ENCODE peak calls at places on chromosomes 13 and 19, in six cellular contexts. F, S, H, E, W and P are unnamed samples.

GRCh38 chr13:90868321-90868920 is 479.1 kb upstream of the MIR17HG start:
- DNase-seq in S (peak; percentile 39), H (no peak), W (no peak), F (no peak), E (peak; percentile 31), P (no peak)

GRCh38 chr19:42794751-42795150 is 29.3 kb upstream of the PSG8 start:
- DNase-seq in E (no peak), F (no peak), H (no peak), W (no peak), S (no peak), P (no peak)

GRCh38 chr13:28413999-28414398 is 80.9 kb downstream of the FLT1 start:
- DNase-seq in F (no peak), E (no peak), W (no peak), H (no peak), S (no peak), P (no peak)

GRCh38 chr13:84605927-84606326 is 723.7 kb upstream of the SLITRK1 start:
- DNase-seq in S (no peak), E (no peak), H (no peak), W (peak; percentile 57), F (no peak), P (no peak)

GRCh38 chr19:10695401-10696398 is 5.5 kb upstream of the QTRT1 start:
- DNase-seq in H (peak; percentile 93), W (peak; percentile 96), E (peak; percentile 97), F (peak; percentile 79), S (peak; percentile 93), P (peak; percentile 96)

GRCh38 chr13:98214008-98214643 is 37.1 kb upstream of the RNF113B start:
- DNase-seq in E (peak; percentile 43), H (no peak), F (no peak), W (no peak), S (peak; percentile 62), P (peak; percentile 40)

GRCh38 chr13:39895254-39895653 is 239.8 kb downstream of the COG6 start:
- DNase-seq in H (no peak), W (no peak), E (no peak), S (peak; percentile 20), F (no peak), P (no peak)

GRCh38 chr13:107845911-107846310 is 369.4 kb downstream of the LIG4 start:
- DNase-seq in H (no peak), F (no peak), S (no peak), W (no peak), E (no peak), P (no peak)

GRCh38 chr13:45337395-45337794 is 3.6 kb downstream of the TPT1 start:
- DNase-seq in E (no peak), F (no peak), S (no peak), H (peak; percentile 45), W (no peak), P (no peak)

GRCh38 chr19:14615628-14616027 is 32.7 kb downstream of the CLEC17A start:
- DNase-seq in E (no peak), S (no peak), H (no peak), F (no peak), W (no peak), P (no peak)

GRCh38 chr13:98665638-98665995 is 86.9 kb downstream of the SLC15A1 start:
- DNase-seq in S (no peak), E (no peak), W (no peak), F (no peak), H (no peak), P (no peak)

GRCh38 chr19:2424686-2425621 is 2.4 kb downstream of the TIMM13 start:
- DNase-seq in S (peak; percentile 66), H (no peak), F (no peak), W (peak; percentile 82), E (peak; percentile 83), P (no peak)

GRCh38 chr13:50850445-50850844 is 7.0 kb upstream of the DLEU7 start:
- DNase-seq in W (no peak), E (no peak), F (no peak), H (no peak), S (no peak), P (no peak)

GRCh38 chr13:20394506-20394905 is 131.2 kb downstream of the CRYL1 start:
- DNase-seq in F (no peak), W (no peak), S (no peak), H (no peak), E (no peak), P (no peak)

GRCh38 chr13:41562083-41562482 is 104.7 kb downstream of the RGCC start:
- DNase-seq in F (no peak), E (no peak), S (peak; percentile 96), H (no peak), W (no peak), P (no peak)

GRCh38 chr13:40517486-40518311 is 148.7 kb downstream of the FOXO1 start:
- DNase-seq in S (no peak), E (no peak), H (peak; percentile 32), W (no peak), F (no peak), P (no peak)

GRCh38 chr13:106612688-106613087 is 44.8 kb upstream of the ARGLU1 start:
- DNase-seq in E (no peak), F (no peak), S (no peak), H (no peak), W (peak; percentile 80), P (no peak)

GRCh38 chr13:111011899-111012298 is 97.0 kb upstream of the ANKRD10 start:
- DNase-seq in F (no peak), E (no peak), W (no peak), S (no peak), H (no peak), P (no peak)

GRCh38 chr19:46574533-46574932 is 26.6 kb upstream of the CALM3 start:
- DNase-seq in S (no peak), F (peak; percentile 12), W (no peak), H (peak; percentile 31), E (no peak), P (no peak)

GRCh38 chr13:27977476-27978300 is 8.6 kb upstream of the CDX2 start:
- DNase-seq in E (peak; percentile 63), H (no peak), S (no peak), F (no peak), W (no peak), P (peak; percentile 55)

GRCh38 chr19:10417598-10418280 is 2.6 kb upstream of the PDE4A start:
- DNase-seq in F (no peak), H (peak; percentile 36), S (no peak), W (peak; percentile 74), E (peak; percentile 61), P (no peak)

GRCh38 chr19:12194827-12195500 is 32.1 kb downstream of the ZNF136 start:
- DNase-seq in F (peak; percentile 50), E (peak; percentile 12), S (peak; percentile 65), H (peak; percentile 85), W (peak; percentile 88), P (peak; percentile 92)

GRCh38 chr19:46186101-46186716 is 38.2 kb downstream of the IGFL2 start:
- DNase-seq in H (no peak), F (no peak), S (no peak), E (no peak), W (no peak), P (no peak)

GRCh38 chr19:37903096-37903495 is 3.3 kb downstream of the WDR87 start:
- DNase-seq in S (no peak), F (no peak), E (no peak), H (no peak), W (peak; percentile 9), P (no peak)

GRCh38 chr19:46955114-46955812 is 64.4 kb upstream of the NPAS1 start:
- DNase-seq in S (no peak), F (peak; percentile 28), E (no peak), H (peak; percentile 24), W (peak; percentile 41), P (no peak)

GRCh38 chr19:1261863-1262686 is 7.1 kb upstream of the CIRBP start:
- DNase-seq in H (peak; percentile 46), W (peak; percentile 92), E (no peak), S (peak; percentile 59), F (no peak), P (peak; percentile 96)

GRCh38 chr19:51136891-51137551 is 5.1 kb upstream of the SIGLEC7 start:
- DNase-seq in S (no peak), W (no peak), H (no peak), F (no peak), E (no peak), P (peak; percentile 35)

GRCh38 chr19:47598407-47599349 is 10.3 kb upstream of the BICRA start:
- DNase-seq in S (peak; percentile 97), E (no peak), F (no peak), H (no peak), W (peak; percentile 81), P (peak; percentile 51)

GRCh38 chr19:18650468-18651001 is 13.7 kb downstream of the KLHL26 start:
- DNase-seq in E (peak; percentile 54), F (no peak), S (peak; percentile 75), W (peak; percentile 95), H (no peak), P (peak; percentile 43)

GRCh38 chr19:32688315-32688714 is 3.3 kb upstream of the NUDT19 start:
- DNase-seq in W (no peak), F (no peak), E (no peak), S (no peak), H (no peak), P (no peak)

GRCh38 chr13:100108913-100109507 is 20.1 kb downstream of the PCCA start:
- DNase-seq in E (no peak), S (no peak), H (no peak), F (no peak), W (no peak), P (no peak)

GRCh38 chr19:8655340-8655709 is 24.9 kb downstream of the NFILZ start:
- DNase-seq in E (no peak), W (peak; percentile 58), F (no peak), S (no peak), H (peak; percentile 30), P (no peak)

GRCh38 chr13:110653271-110653670 is 37.9 kb downstream of the NAXD start:
- DNase-seq in E (no peak), F (no peak), H (no peak), W (no peak), S (no peak), P (no peak)